ENCODE peak calls at places on chromosomes 6 and 20, in nine cellular contexts. Z is NCI-H226; T is cardiac fibroblast; J is fibroblast of lung; D is HS-5; N is G401; V is kidney; S is effector CD4-positive, alpha-beta T cell; K is GM23248. X is an unnamed sample.

GRCh38 chr6:13263669-13264068 is 64.7 kb downstream of the TBC1D7 start:
- DNase-seq in Z (no peak), T (no peak), J (no peak), D (no peak), N (no peak), V (no peak), S (no peak), K (no peak), X (no peak)

GRCh38 chr6:147930743-147931142 is 411.9 kb upstream of the SASH1 start:
- DNase-seq in Z (peak; percentile 56), T (no peak), J (no peak), D (no peak), N (no peak), V (no peak), S (no peak), K (no peak), X (peak; percentile 80)

GRCh38 chr20:56091635-56092180 is 86.4 kb upstream of the CBLN4 start:
- DNase-seq in Z (no peak), T (no peak), J (no peak), D (no peak), N (no peak), V (no peak), S (no peak), K (no peak), X (peak; percentile 17)

GRCh38 chr6:136826216-136826615 is 3.8 kb downstream of the PEX7 start:
- DNase-seq in Z (no peak), T (no peak), J (no peak), D (no peak), N (peak; percentile 28), V (no peak), S (no peak), K (no peak), X (no peak)

GRCh38 chr20:63159826-63160640 is 55.9 kb downstream of the YTHDF1 start:
- DNase-seq in Z (no peak), T (no peak), J (no peak), D (no peak), N (no peak), V (peak; percentile 43), S (no peak), K (no peak), X (no peak)

GRCh38 chr6:423799-424345 is 32.3 kb downstream of the IRF4 start:
- DNase-seq in Z (no peak), T (no peak), J (no peak), D (no peak), N (no peak), V (peak; percentile 73), S (no peak), K (no peak), X (no peak)

GRCh38 chr6:30206799-30207618 is 6.2 kb downstream of the TRIM26 start:
- DNase-seq in Z (peak; percentile 54), T (peak; percentile 52), J (peak; percentile 25), D (no peak), N (no peak), V (peak; percentile 70), S (no peak), K (peak; percentile 58), X (no peak)

GRCh38 chr6:42704937-42705374 is 17.4 kb downstream of the PRPH2 start:
- DNase-seq in Z (no peak), T (no peak), J (no peak), D (no peak), N (no peak), V (peak; percentile 54), S (no peak), K (no peak), X (peak; percentile 36)